ENCODE peak calls at places on chromosomes 16 and 17, in seven cellular contexts. Z is SHP77, T is fibroblast of pulmonary artery, N is ovary, O is hepatic stellate cell, C is aorta, B is NCI-H187. M is an unnamed sample.

GRCh38 chr17:78991906-78992532 is 12.3 kb upstream of the LGALS3BP start:
- DNase-seq in T (no peak), O (no peak), B (no peak), Z (no peak), N (no peak), C (peak), M (no peak)

GRCh38 chr17:74598346-74599022 is 6.4 kb upstream of the CD300LD start:
- DNase-seq in O (no peak), T (no peak), B (no peak), C (no peak), N (no peak), Z (no peak), M (no peak)

GRCh38 chr16:70720431-70721201 is 34.8 kb upstream of the MTSS2 start:
- DNase-seq in C (no peak), Z (no peak), O (no peak), T (no peak), B (no peak), N (no peak), M (no peak)

GRCh38 chr17:78381601-78382168 is 3.2 kb downstream of the PGS1 start:
- DNase-seq in C (no peak), T (no peak), B (no peak), N (no peak), O (no peak), Z (no peak), M (peak)

GRCh38 chr16:17343028-17343427 is 127.7 kb downstream of the XYLT1 start:
- DNase-seq in C (no peak), O (no peak), T (no peak), N (no peak), B (no peak), Z (no peak), M (no peak)

GRCh38 chr16:70156207-70156978 is 17.2 kb upstream of the CLEC18C start:
- DNase-seq in N (no peak), C (no peak), B (no peak), O (no peak), T (no peak), Z (no peak), M (no peak)

GRCh38 chr17:45935710-45936509 is 41.6 kb downstream of the MAPT start:
- DNase-seq in C (no peak), B (no peak), T (no peak), Z (no peak), N (no peak), O (no peak), M (no peak)

GRCh38 chr17:73643012-73643845 is 1.0 kb downstream of the SDK2 start:
- DNase-seq in Z (peak), B (peak), N (no peak), T (no peak), C (no peak), O (no peak), M (no peak)

GRCh38 chr17:17362531-17362930 is 59.4 kb downstream of the NT5M start:
- DNase-seq in O (no peak), B (no peak), C (no peak), Z (no peak), N (no peak), T (no peak), M (no peak)

GRCh38 chr17:19361975-19362292 is 589 bp downstream of the B9D1 start:
- DNase-seq in T (no peak), Z (no peak), B (no peak), O (no peak), C (no peak), N (no peak), M (no peak)

GRCh38 chr16:86087011-86087453 is 188.1 kb downstream of the IRF8 start:
- DNase-seq in N (no peak), C (no peak), O (no peak), Z (no peak), B (no peak), T (no peak), M (no peak)

GRCh38 chr16:71407731-71408130 is 34.1 kb downstream of the TLE7 start:
- DNase-seq in B (no peak), C (no peak), N (no peak), Z (no peak), O (no peak), T (no peak), M (no peak)

GRCh38 chr17:7837375-7838290 is 3.6 kb downstream of the KDM6B start:
- DNase-seq in O (no peak), T (no peak), Z (peak), N (no peak), B (no peak), C (no peak), M (no peak)

GRCh38 chr17:77356109-77356689 is 215.4 kb downstream of the SEC14L1 start:
- DNase-seq in B (no peak), C (no peak), T (no peak), O (no peak), N (peak), Z (peak), M (peak)

GRCh38 chr16:79328327-79329162 is 272.0 kb downstream of the MAF start:
- DNase-seq in B (no peak), C (no peak), Z (no peak), T (no peak), O (no peak), N (no peak), M (no peak)

GRCh38 chr17:16936536-16937310 is 35.2 kb downstream of the TNFRSF13B start:
- DNase-seq in Z (no peak), C (no peak), T (no peak), N (no peak), O (no peak), B (no peak), M (no peak)

GRCh38 chr16:17372383-17372782 is 98.4 kb downstream of the XYLT1 start:
- DNase-seq in B (no peak), T (no peak), O (no peak), C (no peak), Z (no peak), N (no peak), M (no peak)

GRCh38 chr16:85543536-85543935 is 69.6 kb upstream of the GSE1 start:
- DNase-seq in B (no peak), C (no peak), N (no peak), T (no peak), O (no peak), Z (no peak), M (no peak)

GRCh38 chr17:1026599-1026975 is 29.7 kb downstream of the TIMM22 start:
- DNase-seq in Z (no peak), O (no peak), C (no peak), B (no peak), T (no peak), N (no peak), M (no peak)

GRCh38 chr17:68427575-68427974 is 29.7 kb downstream of the WIPI1 start:
- DNase-seq in Z (no peak), C (no peak), B (no peak), T (no peak), O (no peak), N (no peak), M (no peak)

GRCh38 chr16:49621240-49622083 is 234.4 kb downstream of the ZNF423 start:
- DNase-seq in Z (no peak), C (no peak), T (no peak), O (peak), B (no peak), N (peak), M (no peak)

GRCh38 chr17:61647044-61647443 is 56.0 kb upstream of the NACA2 start:
- DNase-seq in C (no peak), O (peak), Z (no peak), N (no peak), B (no peak), T (peak), M (no peak)

GRCh38 chr17:59829217-59830006 is 63.3 kb downstream of the TUBD1 start:
- DNase-seq in N (no peak), B (no peak), Z (peak), C (no peak), T (peak), O (peak), M (peak)

GRCh38 chr16:3764409-3764808 is 47.1 kb upstream of the TRAP1 start:
- DNase-seq in N (no peak), T (no peak), Z (no peak), O (no peak), C (no peak), B (no peak), M (no peak)

GRCh38 chr17:40065041-40065770 is 2.4 kb downstream of the THRA start:
- DNase-seq in B (no peak), Z (no peak), T (peak), O (no peak), N (peak), C (peak), M (no peak)

GRCh38 chr17:81223758-81224122 is 975 bp upstream of the CEP131 start:
- DNase-seq in O (no peak), C (no peak), N (no peak), B (no peak), T (no peak), Z (peak), M (no peak)

GRCh38 chr17:48522990-48523389 is 7.8 kb downstream of the HOXB1 start:
- DNase-seq in B (no peak), N (no peak), C (no peak), Z (peak), T (no peak), O (no peak), M (no peak)

GRCh38 chr16:72945081-72945480 is 102.8 kb downstream of the ZFHX3 start:
- DNase-seq in B (no peak), N (no peak), C (no peak), O (no peak), Z (no peak), T (no peak), M (no peak)